ENCODE peak calls at places on chromosome 7, in six cellular contexts. C is SK-N-SH, N is PC-9, O is PC-3, Z is GM23338, J is neural progenitor cell. U is an unnamed sample.

GRCh38 chr7:156458011-156458410 is 182.6 kb upstream of the RNF32 start:
- DNase-seq in C (no peak), N (no peak), O (no peak), Z (no peak), J (no peak), U (no peak)

GRCh38 chr7:2403718-2404648 is 572 bp downstream of the CHST12 start:
- DNase-seq in C (peak; percentile 84), N (peak; percentile 57), O (peak; percentile 25), Z (peak; percentile 68), J (peak; percentile 78), U (peak; percentile 41)

GRCh38 chr7:28891192-28891872 is 66.8 kb downstream of the TRIL start:
- DNase-seq in C (no peak), N (no peak), O (no peak), Z (peak; percentile 86), J (no peak), U (no peak)

GRCh38 chr7:151137076-151137611 is 30.4 kb downstream of the GBX1 start:
- DNase-seq in C (peak; percentile 54), N (no peak), O (no peak), Z (peak; percentile 50), J (peak; percentile 51), U (no peak)

GRCh38 chr7:148708026-148708685 is 9.5 kb downstream of the CUL1 start:
- DNase-seq in C (no peak), N (no peak), O (no peak), Z (no peak), J (peak; percentile 23), U (peak; percentile 55)

GRCh38 chr7:56287429-56288138 is 171.4 kb upstream of the NUPR2 start:
- DNase-seq in C (peak; percentile 68), N (no peak), O (no peak), Z (no peak), J (no peak), U (no peak)

GRCh38 chr7:94011714-94012353 is 7.7 kb upstream of the BET1 start:
- DNase-seq in C (no peak), N (no peak), O (no peak), Z (no peak), J (no peak), U (no peak)

GRCh38 chr7:90938371-90938770 is 325.9 kb upstream of the FZD1 start:
- DNase-seq in C (no peak), N (no peak), O (no peak), Z (no peak), J (no peak), U (no peak)

GRCh38 chr7:50531401-50531906 is 33.8 kb downstream of the DDC start:
- DNase-seq in C (peak; percentile 87), N (peak; percentile 88), O (peak; percentile 96), Z (peak; percentile 54), J (peak; percentile 46), U (no peak)

GRCh38 chr7:26345837-26346236 is 54.2 kb downstream of the SNX10 start:
- DNase-seq in C (no peak), N (no peak), O (no peak), Z (no peak), J (no peak), U (no peak)

GRCh38 chr7:26343320-26343832 is 51.7 kb downstream of the SNX10 start:
- DNase-seq in C (no peak), N (no peak), O (no peak), Z (no peak), J (no peak), U (no peak)

GRCh38 chr7:26346611-26347200 is 55.0 kb downstream of the SNX10 start:
- DNase-seq in C (no peak), N (peak; percentile 94), O (peak; percentile 76), Z (no peak), J (no peak), U (no peak)

GRCh38 chr7:26345202-26345601 is 53.5 kb downstream of the SNX10 start:
- DNase-seq in C (no peak), N (no peak), O (no peak), Z (no peak), J (no peak), U (no peak)

DNA sequence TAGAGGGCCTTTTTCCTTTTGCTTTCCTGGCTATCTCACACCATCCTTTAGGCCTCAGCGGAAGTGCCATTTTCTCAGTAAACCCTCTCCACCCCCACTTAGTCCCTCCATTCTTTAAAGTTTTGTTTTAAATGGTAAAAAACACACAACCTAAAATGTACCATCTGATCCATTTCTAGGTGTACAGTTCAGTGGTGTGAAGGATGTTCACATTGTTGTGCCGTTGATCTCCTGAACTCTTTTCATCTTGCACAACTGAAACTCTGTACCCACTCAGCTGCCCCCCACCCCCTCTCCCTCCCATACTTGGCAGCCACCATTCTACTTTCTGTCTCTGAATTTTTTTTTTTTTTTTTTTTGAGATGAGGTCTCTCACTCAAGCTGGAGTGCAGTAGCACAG is 52.2 kb downstream of the SNX10 start:
- DNase-seq in C (no peak), N (no peak), O (no peak), Z (no peak), J (no peak), U (no peak)
- TF ChIP-seq CTCF in C (no peak), N (no peak), O (no peak), Z (no peak), J (no peak), U (no peak)

GRCh38 chr7:21923663-21924062 is 22.0 kb downstream of the CDCA7L start:
- DNase-seq in C (no peak), N (no peak), O (peak; percentile 35), Z (no peak), J (peak; percentile 63), U (no peak)

GRCh38 chr7:21926448-21926847 is 19.3 kb downstream of the CDCA7L start:
- DNase-seq in C (no peak), N (no peak), O (no peak), Z (no peak), J (no peak), U (no peak)

GRCh38 chr7:21922605-21923004 is 23.1 kb downstream of the CDCA7L start:
- DNase-seq in C (no peak), N (no peak), O (no peak), Z (no peak), J (no peak), U (no peak)

DNA sequence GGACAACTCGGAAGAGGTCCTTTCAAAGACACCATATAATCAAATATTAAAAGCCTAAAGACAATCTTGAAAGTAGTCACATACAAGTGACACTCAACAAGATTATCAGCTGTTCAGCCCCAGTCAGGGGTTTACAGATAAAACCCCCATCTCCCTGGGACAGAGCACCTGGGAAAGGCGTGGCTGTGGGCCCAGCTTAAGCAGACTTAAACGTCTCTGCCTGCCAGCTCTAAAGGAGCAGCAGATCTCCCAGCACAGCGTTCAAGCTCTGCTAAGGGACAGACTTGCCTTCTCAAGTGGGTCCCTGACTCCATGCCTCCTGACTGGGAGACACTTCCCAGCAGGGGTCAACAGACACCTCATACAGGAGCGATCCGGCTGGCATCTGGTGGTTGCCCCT is 18.0 kb downstream of the CDCA7L start:
- DNase-seq in C (no peak), N (no peak), O (no peak), Z (no peak), J (no peak), U (no peak)
- H3K4me1 ChIP-seq in C (peaks cover 2% of the 10 kb centered on the region), N (no peaks in the 10 kb centered on the region), O (no peaks in the 10 kb centered on the region), Z (peaks cover 31% of the 10 kb centered on the region), J (peaks cover 28% of the 10 kb centered on the region), U (no peaks in the 10 kb centered on the region)

GRCh38 chr7:137888254-137888653 is 41.5 kb upstream of the DGKI start:
- DNase-seq in C (no peak), N (no peak), O (no peak), Z (no peak), J (no peak), U (no peak)

GRCh38 chr7:137886706-137887105 is 39.9 kb upstream of the DGKI start:
- DNase-seq in C (no peak), N (no peak), O (no peak), Z (no peak), J (no peak), U (no peak)

GRCh38 chr7:137882806-137883205 is 36.0 kb upstream of the DGKI start:
- DNase-seq in C (no peak), N (no peak), O (peak; percentile 5), Z (no peak), J (no peak), U (no peak)

GRCh38 chr7:137885623-137886022 is 38.8 kb upstream of the DGKI start:
- DNase-seq in C (no peak), N (no peak), O (no peak), Z (peak; percentile 4), J (no peak), U (no peak)

GRCh38 chr7:137886266-137886665 is 39.5 kb upstream of the DGKI start:
- DNase-seq in C (no peak), N (no peak), O (no peak), Z (peak; percentile 16), J (no peak), U (no peak)
- H3F3A ChIP-seq in C (peaks cover 43% of the 10 kb centered on the region), N (peaks cover 11% of the 10 kb centered on the region), O (no peaks in the 10 kb centered on the region), Z (peaks cover 4% of the 10 kb centered on the region), J (peaks cover 23% of the 10 kb centered on the region), U (no peaks in the 10 kb centered on the region)

GRCh38 chr7:47572939-47573757 is 8.8 kb downstream of the TNS3 start:
- DNase-seq in C (no peak), N (no peak), O (no peak), Z (peak; percentile 71), J (no peak), U (no peak)

GRCh38 chr7:47573758-47574472 is 8.0 kb downstream of the TNS3 start:
- DNase-seq in C (peak; percentile 79), N (peak; percentile 64), O (peak; percentile 77), Z (no peak), J (no peak), U (no peak)

GRCh38 chr7:47570649-47571050 is 11.3 kb downstream of the TNS3 start:
- DNase-seq in C (no peak), N (no peak), O (no peak), Z (no peak), J (no peak), U (no peak)

GRCh38 chr7:47572101-47572460 is 9.8 kb downstream of the TNS3 start:
- DNase-seq in C (no peak), N (no peak), O (no peak), Z (no peak), J (no peak), U (no peak)

GRCh38 chr7:47571355-47572100 is 10.4 kb downstream of the TNS3 start:
- DNase-seq in C (peak; percentile 64), N (peak; percentile 91), O (peak; percentile 84), Z (no peak), J (no peak), U (peak; percentile 67)
- TF ChIP-seq CTCF in C (peak; percentile 6), N (no peak), O (no peak), Z (no peak), J (no peak), U (no peak)

GRCh38 chr7:5690931-5691461 is 90.5 kb downstream of the RNF216 start:
- DNase-seq in C (no peak), N (no peak), O (no peak), Z (no peak), J (no peak), U (no peak)
- H3K4me1 ChIP-seq in C (peaks cover 68% of the 10 kb centered on the region), N (peaks cover 54% of the 10 kb centered on the region), O (peaks cover 55% of the 10 kb centered on the region), Z (peaks cover 4% of the 10 kb centered on the region), J (peaks cover 8% of the 10 kb centered on the region), U (peaks cover 19% of the 10 kb centered on the region)

GRCh38 chr7:132838313-132838712 is 243.6 kb downstream of the CHCHD3 start:
- DNase-seq in C (no peak), N (no peak), O (no peak), Z (no peak), J (no peak), U (no peak)
- H3F3A ChIP-seq in C (no peaks in the 10 kb centered on the region), N (no peaks in the 10 kb centered on the region), O (no peaks in the 10 kb centered on the region), Z (no peaks in the 10 kb centered on the region), J (no peaks in the 10 kb centered on the region), U (no peaks in the 10 kb centered on the region)